ENCODE peak calls at places on chromosomes 12 and 14, in six cellular contexts. X, H, Q, I, V and Z are unnamed samples.

GRCh38 chr12:105385141-105385540 is 54.6 kb downstream of the C12orf75 start:
- DNase-seq in I (no peak), X (peak), H (peak), V (no peak), Q (peak), Z (no peak)

GRCh38 chr12:82359115-82359478 is 768 bp downstream of the METTL25 start:
- DNase-seq in I (no peak), V (no peak), Q (peak), X (peak), H (peak), Z (peak)

GRCh38 chr12:130514149-130514551 is 176.5 kb downstream of the PIWIL1 start:
- DNase-seq in V (no peak), X (no peak), I (no peak), Q (no peak), H (no peak), Z (no peak)

GRCh38 chr12:15962760-15963159 is 51.6 kb downstream of the DERA start:
- DNase-seq in X (peak), Q (peak), I (peak), H (no peak), V (no peak), Z (no peak)

GRCh38 chr14:75570797-75571196 is 7.6 kb upstream of the FLVCR2 start:
- DNase-seq in Q (no peak), V (no peak), I (no peak), X (no peak), H (no peak), Z (no peak)

GRCh38 chr12:47989023-47989417 is 15.3 kb downstream of the COL2A1 start:
- DNase-seq in V (no peak), I (no peak), Q (no peak), H (no peak), X (no peak), Z (no peak)

GRCh38 chr12:91965781-91966180 is 179.9 kb downstream of the BTG1 start:
- DNase-seq in Q (no peak), I (no peak), X (no peak), H (no peak), V (no peak), Z (no peak)

GRCh38 chr14:74548881-74549280 is 55.3 kb downstream of the ISCA2 start:
- DNase-seq in X (no peak), V (no peak), H (peak), I (no peak), Q (peak), Z (no peak)

GRCh38 chr14:52267501-52268190 is at the start of gene PTGDR:
- DNase-seq in I (no peak), X (peak), V (peak), H (peak), Q (peak), Z (no peak)

GRCh38 chr12:98939350-98939749 is 294.3 kb downstream of the APAF1 start:
- DNase-seq in Q (peak), V (no peak), I (no peak), H (peak), X (peak), Z (no peak)

GRCh38 chr14:84591827-84592540 is 938.0 kb upstream of the FLRT2 start:
- DNase-seq in Q (no peak), X (no peak), I (no peak), H (no peak), V (no peak), Z (no peak)

DNA sequence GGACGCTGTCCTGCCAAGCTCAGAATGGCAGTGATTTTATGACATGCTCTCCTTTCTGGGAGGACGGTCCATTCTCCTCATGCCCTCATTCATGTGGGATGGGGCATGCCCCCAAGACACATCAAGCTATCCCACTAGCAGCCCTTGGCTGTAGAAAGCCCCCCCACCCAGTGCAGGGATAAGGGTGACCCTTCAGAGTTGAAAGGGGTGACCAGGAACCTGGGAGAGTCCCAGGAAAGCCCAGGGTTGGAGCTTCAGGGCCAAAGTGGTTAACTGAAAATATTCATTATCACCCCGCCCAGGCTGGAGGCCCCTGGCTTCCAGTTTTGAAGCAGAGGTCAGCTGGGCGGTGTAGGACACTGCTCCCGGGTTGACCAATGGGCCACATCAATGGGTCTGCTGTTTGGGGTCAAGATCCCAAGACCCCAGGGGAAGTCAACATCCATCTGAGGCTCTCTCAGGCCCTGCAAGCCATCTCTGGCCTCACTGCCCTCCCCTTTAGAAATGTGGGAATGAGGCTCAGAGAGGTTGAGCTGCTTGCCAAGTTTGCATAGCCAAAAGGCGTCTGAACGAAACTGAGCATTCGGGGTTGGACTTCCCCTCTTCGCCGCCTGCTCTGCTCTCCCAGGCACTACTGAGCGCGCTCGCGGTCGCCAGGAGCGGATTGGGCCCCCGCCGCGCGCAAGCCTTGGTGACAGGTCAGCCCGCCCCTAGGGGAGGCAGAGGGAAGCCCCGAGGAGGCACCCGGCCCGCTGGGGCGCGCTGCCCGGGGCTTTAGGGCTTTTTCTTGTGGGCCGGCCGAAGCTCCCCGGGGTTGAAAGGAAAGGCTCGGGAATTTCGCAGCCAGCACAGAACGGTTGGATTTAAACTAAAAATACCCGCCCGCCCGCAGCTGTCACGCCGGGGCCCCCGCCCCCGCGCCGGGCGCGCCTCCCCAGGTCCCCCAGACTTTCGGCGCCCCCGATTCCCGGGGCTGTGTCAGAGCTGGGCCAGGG is 630 bp downstream of the SYNE3 start:
- DNase-seq in H (peak), X (peak), I (no peak), Q (peak), V (peak), Z (peak)
- H3K9ac ChIP-seq in H (peak), X (peak), I (peak), Q (peak), V (peak), Z (no peak)

GRCh38 chr12:104213952-104214351 is 1.6 kb upstream of the TXNRD1 start:
- DNase-seq in I (no peak), H (peak), X (peak), V (no peak), Q (peak), Z (no peak)

GRCh38 chr12:104219361-104219892 is 3.8 kb downstream of the TXNRD1 start:
- DNase-seq in I (peak), X (peak), H (peak), V (no peak), Q (peak), Z (no peak)

GRCh38 chr12:104218935-104219334 is 3.4 kb downstream of the TXNRD1 start:
- DNase-seq in H (peak), Q (peak), V (no peak), X (peak), I (no peak), Z (no peak)

GRCh38 chr12:104215638-104216297 is at the start of gene TXNRD1:
- DNase-seq in I (no peak), V (peak), Q (peak), X (peak), H (no peak), Z (no peak)

DNA sequence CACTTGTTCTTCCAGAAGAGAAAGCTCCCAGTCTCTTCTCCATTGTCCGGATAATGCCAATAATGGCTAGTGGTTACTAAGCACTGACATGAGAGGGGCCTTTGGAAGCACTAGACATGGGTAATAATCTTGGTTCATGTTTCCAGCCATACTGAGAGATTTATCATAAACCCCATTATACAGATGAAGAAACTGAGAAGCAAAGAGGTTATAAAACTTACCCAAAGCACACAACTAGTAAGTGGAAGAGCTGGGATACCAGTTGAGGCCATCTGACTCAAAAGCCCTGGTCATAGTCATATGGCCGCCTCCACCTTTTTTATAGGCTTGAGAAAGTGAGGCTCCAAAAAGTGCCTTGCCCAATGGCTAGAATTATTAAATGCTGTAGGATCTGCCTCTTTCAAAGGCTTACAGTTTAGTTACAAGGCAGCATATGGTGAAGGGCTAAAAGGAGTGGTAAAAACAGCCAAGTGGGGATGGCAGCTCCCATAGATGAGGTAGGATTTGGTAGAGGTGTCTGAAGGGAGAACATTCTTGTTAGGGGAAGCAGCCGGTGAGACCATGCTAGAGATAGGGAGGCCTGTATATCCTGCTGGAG is 981 bp downstream of the TXNRD1 start:
- DNase-seq in I (no peak), H (no peak), X (no peak), V (no peak), Q (no peak), Z (no peak)
- H3K4me3 ChIP-seq in I (peak), H (peak), X (peak), V (peak), Q (no peak), Z (no peak)

GRCh38 chr12:80509781-80510556 is 65.9 kb downstream of the PTPRQ start:
- DNase-seq in V (no peak), I (no peak), X (peak), H (peak), Q (peak), Z (no peak)

GRCh38 chr12:80512781-80513180 is 68.7 kb downstream of the PTPRQ start:
- DNase-seq in X (no peak), I (no peak), Q (no peak), V (no peak), H (no peak), Z (no peak)

GRCh38 chr12:80517655-80518054 is 73.6 kb downstream of the PTPRQ start:
- DNase-seq in V (no peak), Q (no peak), X (no peak), H (no peak), I (no peak), Z (no peak)

DNA sequence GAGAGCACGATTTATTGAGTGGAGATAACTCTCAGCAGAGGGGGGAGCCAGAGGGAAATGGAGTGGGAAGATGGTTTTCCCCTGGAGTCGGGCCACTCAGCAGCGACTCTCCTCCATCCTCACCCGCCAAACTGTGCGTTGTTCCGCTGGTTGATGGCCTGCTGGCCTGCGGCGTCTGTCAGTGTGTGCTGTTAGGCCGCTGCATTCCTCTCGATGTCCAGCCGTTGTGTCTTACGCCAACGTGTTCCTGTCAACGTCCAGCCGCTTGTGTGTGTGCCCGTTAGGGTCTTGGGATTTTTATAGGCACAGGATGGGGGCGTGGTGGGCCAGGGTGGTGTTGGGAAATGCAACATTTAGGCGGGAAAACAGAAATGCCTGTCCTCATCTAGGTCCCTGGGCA is 69.2 kb downstream of the PTPRQ start:
- DNase-seq in I (no peak), V (no peak), Q (no peak), X (no peak), H (no peak), Z (no peak)
- H3K9ac ChIP-seq in I (no peak), V (no peak), Q (no peak), X (no peak), H (no peak), Z (no peak)

GRCh38 chr12:19206493-19207077 is 77.1 kb downstream of the PLEKHA5 start:
- DNase-seq in V (no peak), X (no peak), Q (no peak), H (no peak), I (no peak), Z (no peak)
- H3K4me3 ChIP-seq in V (no peak), X (no peak), Q (peak), H (no peak), I (no peak), Z (no peak)

GRCh38 chr12:49647280-49647679 is 23.9 kb downstream of the PRPF40B start:
- DNase-seq in I (no peak), X (no peak), V (no peak), H (no peak), Q (no peak), Z (no peak)
- H3K9ac ChIP-seq in I (no peak), X (no peak), V (no peak), H (no peak), Q (no peak), Z (no peak)